ENCODE peak calls at places on chromosomes 5 and 9, in six cellular contexts. One of them, this sample, is unnamed.

GRCh38 chr9:136950656-136951030 is 1.4 kb upstream of the LCN12 start:
- DNase-seq in brain microvascular endothelial cell: no peak
- DNase-seq in HCT116: no peak
- DNase-seq in AG04450: no peak
- DNase-seq in CD8-positive, alpha-beta T cell: no peak
- DNase-seq in RWPE1: no peak
- DNase-seq in this sample: no peak

GRCh38 chr9:122355336-122355875 is 15.4 kb upstream of the PTGS1 start:
- DNase-seq in brain microvascular endothelial cell: no peak
- DNase-seq in HCT116: no peak
- DNase-seq in AG04450: no peak
- DNase-seq in CD8-positive, alpha-beta T cell: no peak
- DNase-seq in RWPE1: no peak
- DNase-seq in this sample: no peak

GRCh38 chr5:89313804-89314588 is 431.0 kb upstream of the MEF2C start:
- DNase-seq in brain microvascular endothelial cell: peak; percentile 93
- DNase-seq in HCT116: peak; percentile 41
- DNase-seq in AG04450: peak; percentile 69
- DNase-seq in CD8-positive, alpha-beta T cell: no peak
- DNase-seq in RWPE1: peak; percentile 22
- DNase-seq in this sample: no peak

GRCh38 chr9:36985061-36985768 is 48.9 kb downstream of the PAX5 start:
- DNase-seq in brain microvascular endothelial cell: no peak
- DNase-seq in HCT116: no peak
- DNase-seq in AG04450: no peak
- DNase-seq in CD8-positive, alpha-beta T cell: no peak
- DNase-seq in RWPE1: no peak
- DNase-seq in this sample: no peak

GRCh38 chr5:142215915-142216681 is 107.5 kb downstream of the NDFIP1 start:
- DNase-seq in brain microvascular endothelial cell: peak; percentile 97
- DNase-seq in HCT116: peak; percentile 66
- DNase-seq in AG04450: peak; percentile 93
- DNase-seq in CD8-positive, alpha-beta T cell: no peak
- DNase-seq in RWPE1: peak; percentile 98
- DNase-seq in this sample: no peak

GRCh38 chr9:72443855-72444254 is 77.6 kb upstream of the TMC1 start:
- DNase-seq in brain microvascular endothelial cell: no peak
- DNase-seq in HCT116: no peak
- DNase-seq in AG04450: no peak
- DNase-seq in CD8-positive, alpha-beta T cell: peak; percentile 5
- DNase-seq in RWPE1: no peak
- DNase-seq in this sample: no peak

GRCh38 chr5:2266668-2267240 is 384.0 kb upstream of the IRX4 start:
- DNase-seq in brain microvascular endothelial cell: no peak
- DNase-seq in HCT116: no peak
- DNase-seq in AG04450: no peak
- DNase-seq in CD8-positive, alpha-beta T cell: no peak
- DNase-seq in RWPE1: no peak
- DNase-seq in this sample: no peak

GRCh38 chr5:54194326-54194725 is 116.0 kb downstream of the ARL15 start:
- DNase-seq in brain microvascular endothelial cell: no peak
- DNase-seq in HCT116: no peak
- DNase-seq in AG04450: no peak
- DNase-seq in CD8-positive, alpha-beta T cell: no peak
- DNase-seq in RWPE1: no peak
- DNase-seq in this sample: no peak

GRCh38 chr5:96868603-96869371 is 7.5 kb upstream of the ERAP2 start:
- DNase-seq in brain microvascular endothelial cell: peak; percentile 63
- DNase-seq in HCT116: peak; percentile 57
- DNase-seq in AG04450: peak; percentile 61
- DNase-seq in CD8-positive, alpha-beta T cell: no peak
- DNase-seq in RWPE1: peak; percentile 68
- DNase-seq in this sample: peak; percentile 66

GRCh38 chr5:54876-55569 is 36.9 kb upstream of the PLEKHG4B start:
- DNase-seq in brain microvascular endothelial cell: no peak
- DNase-seq in HCT116: no peak
- DNase-seq in AG04450: no peak
- DNase-seq in CD8-positive, alpha-beta T cell: no peak
- DNase-seq in RWPE1: no peak
- DNase-seq in this sample: peak; percentile 45

GRCh38 chr9:33161011-33161588 is 6.0 kb downstream of the B4GALT1 start:
- DNase-seq in brain microvascular endothelial cell: peak; percentile 97
- DNase-seq in HCT116: peak; percentile 88
- DNase-seq in AG04450: peak; percentile 90
- DNase-seq in CD8-positive, alpha-beta T cell: no peak
- DNase-seq in RWPE1: peak; percentile 93
- DNase-seq in this sample: no peak

GRCh38 chr5:150153957-150154617 is 1.6 kb downstream of the PDGFRB start:
- DNase-seq in brain microvascular endothelial cell: peak; percentile 85
- DNase-seq in HCT116: no peak
- DNase-seq in AG04450: no peak
- DNase-seq in CD8-positive, alpha-beta T cell: no peak
- DNase-seq in RWPE1: no peak
- DNase-seq in this sample: no peak

GRCh38 chr5:143412656-143413342 is 9.3 kb upstream of the NR3C1 start:
- DNase-seq in brain microvascular endothelial cell: no peak
- DNase-seq in HCT116: no peak
- DNase-seq in AG04450: no peak
- DNase-seq in CD8-positive, alpha-beta T cell: no peak
- DNase-seq in RWPE1: no peak
- DNase-seq in this sample: no peak

GRCh38 chr9:77084094-77084493 is 64.6 kb downstream of the FOXB2 start:
- DNase-seq in brain microvascular endothelial cell: no peak
- DNase-seq in HCT116: no peak
- DNase-seq in AG04450: no peak
- DNase-seq in CD8-positive, alpha-beta T cell: no peak
- DNase-seq in RWPE1: no peak
- DNase-seq in this sample: no peak

GRCh38 chr9:99056876-99057664 is 47.8 kb upstream of the TGFBR1 start:
- DNase-seq in brain microvascular endothelial cell: peak; percentile 89
- DNase-seq in HCT116: no peak
- DNase-seq in AG04450: no peak
- DNase-seq in CD8-positive, alpha-beta T cell: no peak
- DNase-seq in RWPE1: peak; percentile 36
- DNase-seq in this sample: no peak

GRCh38 chr5:136424835-136425694 is 59.7 kb upstream of the TRPC7 start:
- DNase-seq in brain microvascular endothelial cell: peak; percentile 21
- DNase-seq in HCT116: peak; percentile 47
- DNase-seq in AG04450: no peak
- DNase-seq in CD8-positive, alpha-beta T cell: peak; percentile 3
- DNase-seq in RWPE1: peak; percentile 64
- DNase-seq in this sample: peak; percentile 93

GRCh38 chr5:14773588-14773987 is 98.0 kb downstream of the ANKH start:
- DNase-seq in brain microvascular endothelial cell: no peak
- DNase-seq in HCT116: no peak
- DNase-seq in AG04450: no peak
- DNase-seq in CD8-positive, alpha-beta T cell: no peak
- DNase-seq in RWPE1: no peak
- DNase-seq in this sample: no peak

GRCh38 chr9:78397045-78397843 is 100.3 kb downstream of the PSAT1 start:
- DNase-seq in brain microvascular endothelial cell: no peak
- DNase-seq in HCT116: no peak
- DNase-seq in AG04450: no peak
- DNase-seq in CD8-positive, alpha-beta T cell: no peak
- DNase-seq in RWPE1: no peak
- DNase-seq in this sample: no peak

GRCh38 chr5:88743231-88743879 is 139.6 kb downstream of the MEF2C start:
- DNase-seq in brain microvascular endothelial cell: peak; percentile 39
- DNase-seq in HCT116: peak; percentile 28
- DNase-seq in AG04450: no peak
- DNase-seq in CD8-positive, alpha-beta T cell: no peak
- DNase-seq in RWPE1: peak; percentile 11
- DNase-seq in this sample: no peak

GRCh38 chr5:69414885-69415583 is at the start of gene MARVELD2:
- DNase-seq in brain microvascular endothelial cell: peak; percentile 19
- DNase-seq in HCT116: peak; percentile 77
- DNase-seq in AG04450: no peak
- DNase-seq in CD8-positive, alpha-beta T cell: peak; percentile 5
- DNase-seq in RWPE1: peak; percentile 98
- DNase-seq in this sample: no peak
- H3K27ac ChIP-seq in brain microvascular endothelial cell: no peak within 1 kb of the TSS
- H3K27ac ChIP-seq in HCT116: peak within 1 kb of the TSS; percentile 92
- H3K27ac ChIP-seq in AG04450: no peak within 1 kb of the TSS
- H3K27ac ChIP-seq in CD8-positive, alpha-beta T cell: no peak within 1 kb of the TSS
- H3K27ac ChIP-seq in RWPE1: peak within 1 kb of the TSS; percentile 68
- H3K27ac ChIP-seq in this sample: no peak within 1 kb of the TSS

DNA sequence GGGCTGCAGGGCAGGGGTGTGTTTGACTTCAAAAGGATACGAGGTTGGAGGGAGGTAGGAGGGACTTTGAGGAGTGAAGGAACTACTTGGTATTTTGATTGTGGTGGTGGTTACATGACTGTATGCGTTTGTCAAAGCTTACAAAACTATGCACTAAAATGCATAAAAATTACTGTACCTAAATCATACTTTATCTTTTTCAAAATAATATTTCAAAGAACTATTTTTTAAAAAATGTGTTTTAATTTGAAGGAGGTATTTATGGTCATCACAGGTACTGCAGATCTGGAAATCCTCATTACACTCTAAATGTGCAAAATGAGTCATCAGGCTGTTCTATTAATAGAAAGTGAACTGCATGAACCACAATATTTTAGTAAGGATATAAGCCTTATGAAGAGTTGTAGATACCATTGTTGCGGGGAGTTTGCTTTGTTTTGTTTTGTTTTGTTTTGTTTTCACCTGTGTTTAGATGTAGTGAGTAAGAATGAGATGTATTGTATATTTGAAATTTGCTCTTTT is 116.9 kb downstream of the ARRDC3 start:
- DNase-seq in brain microvascular endothelial cell: peak; percentile 11
- DNase-seq in HCT116: peak; percentile 46
- DNase-seq in AG04450: no peak
- DNase-seq in CD8-positive, alpha-beta T cell: no peak
- DNase-seq in RWPE1: peak; percentile 85
- DNase-seq in this sample: no peak
- TF ChIP-seq CTCF in brain microvascular endothelial cell: no peak
- TF ChIP-seq CTCF in HCT116: peak; percentile 27
- TF ChIP-seq CTCF in AG04450: peak; percentile 17
- TF ChIP-seq CTCF in CD8-positive, alpha-beta T cell: no peak
- TF ChIP-seq CTCF in RWPE1: peak; percentile 19
- TF ChIP-seq CTCF in this sample: peak; percentile 32

DNA sequence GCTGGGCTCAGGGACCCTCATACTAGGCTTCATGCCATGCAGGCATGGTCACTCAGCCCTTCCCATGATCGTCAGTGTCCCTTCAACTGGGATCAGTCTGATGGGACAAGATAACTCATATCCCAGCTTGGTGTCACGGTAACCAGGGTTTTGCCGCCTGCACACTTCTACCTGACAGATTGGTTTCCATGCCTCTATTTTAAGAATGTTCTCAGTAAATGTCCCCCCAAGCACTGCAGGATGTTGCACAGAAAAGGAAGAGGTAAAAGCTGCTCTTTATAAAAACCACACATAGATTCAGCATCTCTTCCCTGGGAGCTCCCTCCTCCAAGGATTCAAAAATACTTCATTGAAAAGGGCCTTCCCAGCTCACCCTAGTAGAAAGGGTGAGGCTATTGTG is 56.1 kb downstream of the SLIT3 start:
- DNase-seq in brain microvascular endothelial cell: no peak
- DNase-seq in HCT116: no peak
- DNase-seq in AG04450: no peak
- DNase-seq in CD8-positive, alpha-beta T cell: no peak
- DNase-seq in RWPE1: no peak
- DNase-seq in this sample: no peak
- H3K27ac ChIP-seq in brain microvascular endothelial cell: no peak overlapping the region
- H3K27ac ChIP-seq in HCT116: no peak overlapping the region
- H3K27ac ChIP-seq in AG04450: no peak overlapping the region
- H3K27ac ChIP-seq in CD8-positive, alpha-beta T cell: no peak overlapping the region
- H3K27ac ChIP-seq in RWPE1: no peak overlapping the region
- H3K27ac ChIP-seq in this sample: no peak overlapping the region

GRCh38 chr9:5715548-5716127 is 86.7 kb downstream of the RIC1 start:
- DNase-seq in brain microvascular endothelial cell: no peak
- DNase-seq in HCT116: no peak
- DNase-seq in AG04450: no peak
- DNase-seq in CD8-positive, alpha-beta T cell: no peak
- DNase-seq in RWPE1: no peak
- DNase-seq in this sample: no peak

GRCh38 chr9:5712651-5713360 is 83.9 kb downstream of the RIC1 start:
- DNase-seq in brain microvascular endothelial cell: no peak
- DNase-seq in HCT116: no peak
- DNase-seq in AG04450: no peak
- DNase-seq in CD8-positive, alpha-beta T cell: no peak
- DNase-seq in RWPE1: no peak
- DNase-seq in this sample: no peak

GRCh38 chr9:5718296-5719032 is 89.6 kb downstream of the RIC1 start:
- DNase-seq in brain microvascular endothelial cell: no peak
- DNase-seq in HCT116: no peak
- DNase-seq in AG04450: no peak
- DNase-seq in CD8-positive, alpha-beta T cell: no peak
- DNase-seq in RWPE1: no peak
- DNase-seq in this sample: no peak

GRCh38 chr9:5719546-5719945 is 90.6 kb downstream of the RIC1 start:
- DNase-seq in brain microvascular endothelial cell: no peak
- DNase-seq in HCT116: no peak
- DNase-seq in AG04450: no peak
- DNase-seq in CD8-positive, alpha-beta T cell: no peak
- DNase-seq in RWPE1: no peak
- DNase-seq in this sample: no peak

DNA sequence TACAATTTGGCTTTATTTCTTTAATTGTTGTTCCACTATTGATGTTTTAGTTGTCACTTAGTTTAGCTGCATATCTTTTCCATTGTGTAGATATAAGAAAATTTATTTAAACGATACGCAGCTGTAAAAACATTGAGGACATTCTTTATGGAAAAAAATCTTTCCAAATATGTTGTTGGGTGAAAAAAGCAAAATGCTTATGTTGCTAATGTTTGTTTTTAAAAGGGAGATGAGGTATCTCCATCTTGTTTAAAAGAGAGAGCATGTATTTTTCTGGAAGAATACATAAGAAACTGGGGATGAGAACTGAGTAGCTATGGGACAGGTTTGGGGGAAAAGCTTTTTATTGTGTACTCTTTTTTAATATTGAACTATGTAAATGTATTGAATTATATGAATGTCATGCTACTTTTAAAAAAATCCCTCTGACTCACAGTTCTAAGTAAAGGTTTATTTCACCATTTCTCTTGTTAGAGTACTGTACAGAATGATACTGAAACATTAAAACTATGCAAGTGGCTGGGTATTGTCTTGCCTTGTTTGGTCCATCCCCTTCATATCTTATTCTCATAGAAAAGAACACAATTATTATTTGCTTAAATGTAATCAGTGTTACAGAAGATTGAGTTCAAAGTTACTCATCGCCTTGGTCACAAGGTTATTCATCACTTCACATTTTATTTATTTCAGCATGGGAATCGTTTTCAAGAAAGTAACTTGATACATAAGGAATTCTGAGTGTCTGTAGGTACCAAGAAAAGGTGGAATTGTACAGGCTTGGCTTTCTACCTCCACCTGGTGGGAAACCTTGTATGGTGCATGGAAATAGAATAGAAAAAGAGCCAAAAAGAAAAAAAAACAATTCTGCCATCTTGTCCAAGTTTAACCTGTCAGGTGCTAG is 85.8 kb downstream of the RIC1 start:
- DNase-seq in brain microvascular endothelial cell: peak; percentile 6
- DNase-seq in HCT116: peak; percentile 27
- DNase-seq in AG04450: no peak
- DNase-seq in CD8-positive, alpha-beta T cell: no peak
- DNase-seq in RWPE1: peak; percentile 8
- DNase-seq in this sample: no peak
- TF ChIP-seq CTCF in brain microvascular endothelial cell: peak; percentile 51
- TF ChIP-seq CTCF in HCT116: peak; percentile 67
- TF ChIP-seq CTCF in AG04450: peak; percentile 48
- TF ChIP-seq CTCF in CD8-positive, alpha-beta T cell: peak; percentile 30
- TF ChIP-seq CTCF in RWPE1: peak; percentile 24
- TF ChIP-seq CTCF in this sample: no peak

This sample was measured in esophagus muscularis mucosa.